ENCODE peak calls at places on chromosomes 3 and 15, in five cellular contexts. G, U, S, W and V are unnamed samples.

GRCh38 chr3:184711366-184712247 is at the start of gene MAGEF1:
- DNase-seq in G (peak), U (peak), S (peak), W (peak), V (peak)

GRCh38 chr3:59978979-59979378 is 929.2 kb upstream of the CFAP20DC start:
- DNase-seq in S (no peak), G (no peak), W (no peak), U (no peak), V (no peak)

GRCh38 chr3:128054363-128054762 is 2.1 kb downstream of the SEC61A1 start:
- DNase-seq in U (peak), S (no peak), G (no peak), W (peak), V (peak)

GRCh38 chr15:51647128-51647562 is 24.6 kb upstream of the DMXL2 start:
- DNase-seq in W (peak), U (peak), G (no peak), S (peak), V (peak)

GRCh38 chr15:101156061-101156460 is 95.8 kb downstream of the CHSY1 start:
- DNase-seq in S (no peak), U (no peak), G (no peak), W (no peak), V (no peak)

GRCh38 chr3:97821810-97822775 is at the start of gene CRYBG3:
- DNase-seq in U (peak), S (peak), W (peak), G (peak), V (peak)

GRCh38 chr3:136377499-136377898 is 127.4 kb downstream of the PCCB start:
- DNase-seq in U (no peak), S (no peak), W (no peak), G (no peak), V (no peak)

GRCh38 chr3:103947062-103947461 is 1419.6 kb upstream of the ALCAM start:
- DNase-seq in G (no peak), W (no peak), S (no peak), U (no peak), V (no peak)

GRCh38 chr3:11136116-11136515 is 18.2 kb upstream of the HRH1 start:
- DNase-seq in U (peak), W (peak), S (no peak), G (no peak), V (peak)

GRCh38 chr3:37887062-37887461 is 25.4 kb downstream of the CTDSPL start:
- DNase-seq in G (no peak), U (no peak), W (no peak), S (no peak), V (no peak)

GRCh38 chr3:141486416-141486734 is 452 bp upstream of the RASA2 start:
- DNase-seq in S (no peak), U (peak), W (peak), G (no peak), V (no peak)

GRCh38 chr15:91329914-91330313 is 229.9 kb downstream of the SV2B start:
- DNase-seq in G (no peak), W (no peak), U (no peak), S (no peak), V (no peak)

GRCh38 chr3:25176999-25177398 is 251.1 kb upstream of the RARB start:
- DNase-seq in W (no peak), G (no peak), U (no peak), S (no peak), V (no peak)

GRCh38 chr3:183218826-183219225 is 34.2 kb upstream of the B3GNT5 start:
- DNase-seq in G (no peak), W (no peak), S (no peak), U (no peak), V (no peak)

GRCh38 chr3:77411990-77412389 is 372.1 kb downstream of the ROBO2 start:
- DNase-seq in W (no peak), U (peak), G (no peak), S (no peak), V (peak)

GRCh38 chr3:173770011-173770410 is 372.5 kb downstream of the NLGN1 start:
- DNase-seq in U (no peak), W (peak), G (no peak), S (no peak), V (peak)

GRCh38 chr15:39135989-39136388 is 444.9 kb upstream of the THBS1 start:
- DNase-seq in S (no peak), W (peak), U (peak), G (no peak), V (peak)

GRCh38 chr15:29170496-29170895 is 99.1 kb downstream of the NSMCE3 start:
- DNase-seq in S (no peak), G (no peak), W (no peak), U (no peak), V (no peak)

DNA sequence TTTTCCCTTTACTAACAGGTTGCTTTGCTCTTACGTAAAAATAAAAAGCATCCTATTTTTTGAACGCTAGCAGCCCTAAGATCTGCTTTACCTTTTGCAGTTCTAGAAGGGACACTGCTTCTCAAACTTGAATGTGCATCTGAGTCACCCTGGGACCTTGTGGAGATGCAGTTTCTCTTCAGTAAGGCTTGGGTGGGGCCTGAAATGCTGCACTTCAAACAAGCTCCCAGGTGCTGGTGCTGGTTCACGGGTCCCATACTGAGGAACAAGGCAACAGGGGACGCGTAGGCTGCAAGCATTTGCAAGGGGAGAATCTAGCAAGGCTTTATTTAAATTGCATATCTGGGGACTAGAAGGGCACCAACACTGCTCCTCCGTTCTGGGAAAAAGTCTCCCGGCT is 30.0 kb downstream of the MB21D2 start:
- DNase-seq in G (no peak), U (peak), W (no peak), S (no peak), V (no peak)
- H3K9ac ChIP-seq in G (no peak), U (peak), W (no peak), S (no peak), V (no peak)

GRCh38 chr15:77162872-77163633 is 92.1 kb upstream of the TSPAN3 start:
- DNase-seq in G (no peak), S (no peak), W (no peak), U (no peak), V (no peak)
- H3K9ac ChIP-seq in G (no peak), S (no peak), W (no peak), U (no peak), V (no peak)

DNA sequence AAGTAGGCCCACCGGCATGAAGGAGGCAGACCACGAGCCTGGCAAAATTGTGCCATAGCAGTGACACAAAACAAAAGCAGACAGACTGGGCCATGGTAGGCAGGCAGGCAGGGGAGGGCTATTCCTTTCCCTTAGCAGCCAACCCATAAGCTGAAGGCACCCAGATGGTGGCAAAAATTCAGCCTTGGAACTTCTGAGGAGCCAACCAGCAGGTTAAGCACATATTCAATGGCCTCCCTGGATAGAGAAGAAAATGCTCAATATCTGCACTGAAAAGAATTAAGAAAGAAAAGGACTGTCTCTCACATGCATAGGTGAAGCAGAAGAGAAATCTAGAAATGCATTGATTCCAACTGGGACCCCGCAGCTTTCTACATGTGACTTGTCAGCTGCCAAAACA is 2.8 kb downstream of the PRICKLE2 start:
- DNase-seq in S (no peak), G (no peak), U (no peak), W (no peak), V (no peak)
- H3K9ac ChIP-seq in S (no peak), G (no peak), U (no peak), W (no peak), V (no peak)

DNA sequence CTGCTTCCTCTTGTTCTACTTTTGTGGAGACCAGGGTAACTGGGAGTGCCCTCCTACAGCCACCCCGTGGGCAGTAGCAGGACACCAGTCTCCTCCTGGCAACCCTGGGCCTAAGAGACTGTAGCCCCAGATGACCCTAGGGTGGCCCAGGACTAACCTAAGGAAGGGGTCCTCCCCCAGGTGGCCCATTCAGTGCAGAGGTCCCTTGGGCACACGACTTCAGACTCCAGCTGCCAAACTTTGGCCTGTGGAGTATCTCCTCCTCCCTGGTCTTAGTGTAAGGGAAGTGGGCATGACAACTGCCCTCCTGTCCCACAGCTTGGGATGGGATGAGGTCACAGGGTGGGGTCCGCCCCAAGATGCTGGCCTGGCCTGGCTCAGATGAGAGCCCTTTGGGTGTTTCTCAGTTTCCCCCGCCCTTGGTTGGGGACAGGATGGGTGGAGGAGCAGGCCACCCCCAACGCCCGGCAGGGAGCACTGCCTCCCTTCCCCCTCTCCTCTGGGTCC is 4.8 kb downstream of the CSK start:
- DNase-seq in U (no peak), S (no peak), W (no peak), G (peak), V (no peak)
- H3K9ac ChIP-seq in U (no peak), S (no peak), W (no peak), G (no peak), V (no peak)

DNA sequence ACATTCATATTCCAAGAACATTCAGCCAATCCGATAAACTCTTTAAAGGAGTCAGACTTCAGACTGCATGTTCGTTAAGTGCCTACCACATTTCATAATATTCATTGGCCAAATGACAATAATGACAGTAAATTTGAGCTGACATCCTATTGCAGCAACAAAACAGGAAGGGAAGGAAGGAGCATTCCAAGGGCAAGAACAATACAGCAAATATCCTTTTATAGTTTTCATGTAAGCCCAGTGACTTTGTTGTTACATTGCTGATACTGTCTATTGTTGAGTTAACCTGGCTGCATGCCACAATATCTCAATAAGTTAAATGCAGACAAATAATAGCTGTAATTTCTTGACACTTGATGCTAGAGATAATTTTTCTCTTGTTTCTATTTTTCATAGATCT is 16.4 kb upstream of the CBLB start:
- DNase-seq in S (no peak), U (no peak), W (no peak), G (no peak), V (no peak)
- H3K9ac ChIP-seq in S (no peak), U (no peak), W (no peak), G (no peak), V (no peak)

DNA sequence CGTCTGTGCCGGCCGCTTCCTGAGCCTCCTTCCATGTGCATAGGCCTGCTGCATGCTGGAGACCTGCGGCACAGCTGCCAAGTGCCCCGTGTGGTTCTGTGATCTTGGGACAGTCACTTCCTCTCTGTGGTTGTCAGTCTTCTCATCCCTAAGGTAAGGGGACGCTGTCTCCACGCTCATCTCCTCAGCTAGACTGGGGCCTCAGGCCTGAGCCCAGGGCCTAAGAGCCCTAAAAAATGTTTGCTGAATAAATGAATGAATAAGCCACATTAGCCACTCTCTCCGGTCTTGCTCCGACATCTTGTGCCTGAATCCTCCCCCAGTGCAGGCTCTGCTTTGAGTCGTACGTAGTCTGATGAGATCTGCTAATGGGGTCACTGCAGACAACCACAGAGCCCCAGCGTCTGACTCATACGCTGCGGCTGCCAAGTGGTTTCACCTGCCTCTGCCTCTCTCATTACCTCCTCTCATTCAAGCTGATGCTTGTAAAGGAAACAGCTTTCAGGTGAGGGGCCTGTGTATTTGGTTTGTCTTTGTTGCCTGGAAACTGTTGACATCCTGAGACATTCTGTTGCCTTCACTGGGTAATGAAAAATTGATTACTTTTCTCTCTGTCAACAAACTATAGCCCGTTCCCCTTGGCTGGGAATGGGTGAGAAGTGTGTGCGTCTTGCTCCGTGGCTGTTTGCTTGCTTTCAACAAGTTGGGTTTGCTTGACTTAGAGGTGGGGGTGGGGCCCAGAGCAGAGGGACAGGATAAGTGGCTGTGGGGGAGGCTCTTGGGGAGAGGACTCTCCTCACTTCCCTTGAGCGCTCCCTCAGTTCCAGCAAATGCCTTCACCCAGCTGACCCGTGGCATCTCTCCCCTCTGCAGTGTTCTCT is 15.9 kb downstream of the RPLP1 start:
- DNase-seq in S (peak), U (peak), G (peak), W (peak), V (no peak)
- H3K9ac ChIP-seq in S (no peak), U (peak), G (no peak), W (no peak), V (no peak)

GRCh38 chr3:138284079-138284478 is 45.6 kb downstream of the NME9 start:
- DNase-seq in G (no peak), S (no peak), U (no peak), W (no peak), V (no peak)
- H3K9ac ChIP-seq in G (no peak), S (no peak), U (no peak), W (no peak), V (no peak)

GRCh38 chr15:45377630-45378148 is 655 bp downstream of the GATM start:
- DNase-seq in S (no peak), G (peak), W (no peak), U (no peak), V (no peak)

GRCh38 chr15:45376300-45376928 is 1.9 kb downstream of the GATM start:
- DNase-seq in W (no peak), U (no peak), G (no peak), S (no peak), V (no peak)

GRCh38 chr15:45376967-45377629 is 1.2 kb downstream of the GATM start:
- DNase-seq in S (no peak), W (no peak), G (no peak), U (no peak), V (no peak)

GRCh38 chr15:45378149-45378912 is at the start of gene GATM:
- DNase-seq in U (peak), S (no peak), W (peak), G (peak), V (peak)

GRCh38 chr15:45378913-45379262 is 544 bp upstream of the GATM start:
- DNase-seq in S (no peak), U (no peak), G (no peak), W (no peak), V (no peak)
- H3K9ac ChIP-seq in S (no peak), U (no peak), G (no peak), W (no peak), V (no peak)